ENCODE peak calls at places on chromosomes 6 and 20, in eight cellular contexts. J is heart left ventricle, R is breast epithelium, G is Panc1, F is pancreas, D is transverse colon, A is mammary epithelial cell, E is testis. Q is an unnamed sample.

GRCh38 chr6:118844915-118845314 is 49.0 kb upstream of the ASF1A start:
- DNase-seq in J (no peak), R (no peak), G (no peak), F (no peak), D (no peak), A (no peak), E (no peak), Q (no peak)

GRCh38 chr20:57573893-57574292 is 13.0 kb downstream of the PCK1 start:
- DNase-seq in J (no peak), R (no peak), G (no peak), F (no peak), D (no peak), A (no peak), E (no peak), Q (no peak)

GRCh38 chr20:48703107-48703506 is 124.7 kb downstream of the PREX1 start:
- DNase-seq in J (no peak), R (no peak), G (no peak), F (peak; percentile 51), D (no peak), A (no peak), E (peak; percentile 52), Q (no peak)

GRCh38 chr6:96032646-96033045 is 16.9 kb downstream of the FUT9 start:
- DNase-seq in J (no peak), R (no peak), G (no peak), F (no peak), D (no peak), A (no peak), E (no peak), Q (no peak)

GRCh38 chr6:24357336-24358218 is at the start of gene DCDC2:
- DNase-seq in J (no peak), R (peak; percentile 66), G (no peak), F (peak; percentile 92), D (peak; percentile 83), A (peak; percentile 51), E (peak; percentile 64), Q (peak; percentile 9)

GRCh38 chr6:157276134-157276532 is 47.2 kb downstream of the TMEM242 start:
- DNase-seq in J (no peak), R (no peak), G (no peak), F (no peak), D (no peak), A (no peak), E (no peak), Q (no peak)

GRCh38 chr6:123224077-123224476 is 228.0 kb downstream of the CLVS2 start:
- DNase-seq in J (no peak), R (no peak), G (no peak), F (no peak), D (no peak), A (no peak), E (no peak), Q (no peak)

GRCh38 chr20:45300961-45301360 is 5.7 kb upstream of the RBPJL start:
- DNase-seq in J (no peak), R (no peak), G (no peak), F (no peak), D (no peak), A (peak; percentile 13), E (no peak), Q (peak; percentile 37)

GRCh38 chr6:83824388-83824801 is 28.8 kb upstream of the RIPPLY2 start:
- DNase-seq in J (no peak), R (no peak), G (peak; percentile 51), F (no peak), D (no peak), A (peak; percentile 84), E (no peak), Q (no peak)

GRCh38 chr20:8331740-8332412 is 199.8 kb downstream of the PLCB1 start:
- DNase-seq in J (no peak), R (no peak), G (no peak), F (peak; percentile 45), D (no peak), A (no peak), E (no peak), Q (no peak)

GRCh38 chr6:40543776-40544175 is 43.4 kb downstream of the LRFN2 start:
- DNase-seq in J (no peak), R (no peak), G (no peak), F (no peak), D (no peak), A (no peak), E (no peak), Q (no peak)

GRCh38 chr20:44841955-44842354 is 31.6 kb upstream of the RIMS4 start:
- DNase-seq in J (no peak), R (no peak), G (no peak), F (no peak), D (no peak), A (no peak), E (no peak), Q (no peak)

GRCh38 chr20:47680804-47681529 is 104.3 kb downstream of the SULF2 start:
- DNase-seq in J (no peak), R (no peak), G (no peak), F (no peak), D (no peak), A (no peak), E (no peak), Q (no peak)

GRCh38 chr6:44234101-44235090 is 11.0 kb downstream of the SLC29A1 start:
- DNase-seq in J (peak; percentile 89), R (peak; percentile 91), G (no peak), F (peak; percentile 78), D (peak; percentile 71), A (peak; percentile 75), E (peak; percentile 85), Q (peak; percentile 68)

GRCh38 chr6:44235891-44236516 is 10.9 kb upstream of the HSP90AB1 start:
- DNase-seq in J (no peak), R (no peak), G (no peak), F (no peak), D (no peak), A (no peak), E (no peak), Q (no peak)

GRCh38 chr6:44235269-44235668 is 11.6 kb upstream of the HSP90AB1 start:
- DNase-seq in J (no peak), R (no peak), G (no peak), F (no peak), D (no peak), A (no peak), E (no peak), Q (no peak)

GRCh38 chr6:44232676-44233559 is 9.5 kb downstream of the SLC29A1 start:
- DNase-seq in J (no peak), R (no peak), G (no peak), F (no peak), D (no peak), A (no peak), E (no peak), Q (no peak)

GRCh38 chr6:44233560-44234100 is 10.2 kb downstream of the SLC29A1 start:
- DNase-seq in J (no peak), R (no peak), G (no peak), F (no peak), D (no peak), A (no peak), E (no peak), Q (no peak)
- H3K36me3 ChIP-seq in J (peaks cover 37% of the 10 kb centered on the region), R (no peaks in the 10 kb centered on the region), G (peaks cover 7% of the 10 kb centered on the region), F (peaks cover 36% of the 10 kb centered on the region), D (no peaks in the 10 kb centered on the region), A (peaks cover 2% of the 10 kb centered on the region), E (no peaks in the 10 kb centered on the region), Q (peaks cover 15% of the 10 kb centered on the region)

GRCh38 chr6:7142228-7142801 is 34.6 kb downstream of the RREB1 start:
- DNase-seq in J (no peak), R (no peak), G (no peak), F (no peak), D (no peak), A (no peak), E (no peak), Q (no peak)

GRCh38 chr6:7140631-7141366 is 33.0 kb downstream of the RREB1 start:
- DNase-seq in J (peak; percentile 92), R (peak; percentile 83), G (no peak), F (peak; percentile 90), D (peak; percentile 91), A (peak; percentile 71), E (peak; percentile 94), Q (peak; percentile 81)

GRCh38 chr6:7138921-7139358 is 31.2 kb downstream of the RREB1 start:
- DNase-seq in J (no peak), R (peak; percentile 63), G (no peak), F (peak; percentile 77), D (peak; percentile 75), A (peak; percentile 49), E (no peak), Q (no peak)

GRCh38 chr6:7138111-7138510 is 30.4 kb downstream of the RREB1 start:
- DNase-seq in J (no peak), R (no peak), G (no peak), F (no peak), D (no peak), A (no peak), E (no peak), Q (no peak)

DNA sequence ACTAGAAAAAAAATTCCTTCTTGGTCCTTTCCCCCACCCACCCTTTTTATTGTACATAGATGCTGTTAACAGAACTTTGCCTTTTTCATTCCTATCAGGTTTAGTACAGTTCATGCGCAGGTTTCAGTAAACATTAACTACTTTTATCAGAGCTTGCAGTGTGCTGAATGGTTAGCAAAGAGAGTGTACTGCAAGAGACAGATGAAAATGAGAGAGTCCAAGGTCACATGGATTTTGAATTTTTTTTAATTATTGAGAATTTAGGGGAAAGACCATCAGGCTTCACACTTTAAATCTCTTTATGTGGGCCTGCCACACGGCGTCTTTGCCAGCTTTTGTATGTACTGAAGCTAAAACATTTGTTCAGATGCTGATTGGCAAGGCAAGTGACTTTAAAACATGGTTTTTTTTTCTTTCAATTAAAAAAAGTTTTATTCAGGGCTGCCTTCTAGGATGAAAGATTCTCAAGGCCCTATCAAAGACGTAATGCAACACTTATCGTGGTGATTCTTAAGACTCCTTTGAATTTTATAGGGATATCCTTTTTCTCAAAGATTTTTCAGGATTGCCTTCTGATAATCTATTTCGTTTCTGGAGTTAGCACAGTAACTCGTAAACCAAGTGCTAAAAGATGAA is 32.2 kb downstream of the RREB1 start:
- DNase-seq in J (no peak), R (no peak), G (no peak), F (no peak), D (no peak), A (no peak), E (no peak), Q (no peak)
- H3K27ac ChIP-seq in J (no peak overlapping the region), R (peak overlapping the region; percentile 99), G (peak overlapping the region; percentile 94), F (peak overlapping the region; percentile 95), D (peak overlapping the region; percentile 98), A (peak overlapping the region; percentile 78), E (peak overlapping the region; percentile 93), Q (no peak overlapping the region)

GRCh38 chr20:19181552-19181951 is 30.9 kb upstream of the SLC24A3 start:
- DNase-seq in J (no peak), R (no peak), G (no peak), F (no peak), D (no peak), A (peak; percentile 2), E (no peak), Q (no peak)

GRCh38 chr20:19185083-19185482 is 27.4 kb upstream of the SLC24A3 start:
- DNase-seq in J (no peak), R (no peak), G (no peak), F (no peak), D (no peak), A (no peak), E (no peak), Q (no peak)
- TF ChIP-seq CTCF in J (no peak), R (no peak), G (no peak), F (no peak), D (no peak), A (no peak), E (no peak), Q (no peak)

DNA sequence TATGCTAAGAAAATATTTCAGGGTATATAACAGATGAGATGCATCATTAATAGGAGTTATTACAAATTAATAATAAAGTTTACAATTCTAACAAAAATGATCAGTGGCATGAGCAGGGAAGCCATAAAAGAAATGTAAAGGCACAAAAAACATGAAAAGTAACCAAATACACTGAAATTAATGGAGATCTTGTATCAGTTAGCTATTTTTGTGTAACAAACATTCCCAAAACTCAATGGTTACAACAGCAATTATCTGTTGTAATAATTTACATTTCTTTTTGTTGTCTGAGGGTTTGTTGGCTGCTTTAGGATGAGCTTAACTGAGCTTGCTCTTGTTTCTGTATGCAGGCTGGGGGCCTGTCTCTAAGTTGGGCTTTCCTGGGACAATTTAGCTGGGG is 104.3 kb upstream of the AHI1 start:
- DNase-seq in J (no peak), R (no peak), G (no peak), F (no peak), D (no peak), A (no peak), E (no peak), Q (no peak)
- H3K36me3 ChIP-seq in J (no peaks in the 10 kb centered on the region), R (no peaks in the 10 kb centered on the region), G (no peaks in the 10 kb centered on the region), F (no peaks in the 10 kb centered on the region), D (no peaks in the 10 kb centered on the region), A (no peaks in the 10 kb centered on the region), E (no peaks in the 10 kb centered on the region), Q (no peaks in the 10 kb centered on the region)